ENCODE peak calls at places on chromosomes 13 and 19, in nine cellular contexts. One of them, this sample, is unnamed.

GRCh38 chr13:80523134-80523533 is 182.2 kb upstream of the SPRY2 start:
- DNase-seq in HT1080: no peak
- DNase-seq in NCI-H1436: no peak
- DNase-seq in effector CD8-positive, alpha-beta T cell: no peak
- DNase-seq in pons: no peak
- DNase-seq in breast epithelium: no peak
- DNase-seq in hepatocyte: no peak
- DNase-seq in A172: no peak
- DNase-seq in MCF 10A: no peak
- DNase-seq in this sample: no peak

GRCh38 chr19:10142701-10143375 is 23.1 kb upstream of the EIF3G start:
- DNase-seq in HT1080: no peak
- DNase-seq in NCI-H1436: no peak
- DNase-seq in effector CD8-positive, alpha-beta T cell: no peak
- DNase-seq in pons: no peak
- DNase-seq in breast epithelium: no peak
- DNase-seq in hepatocyte: no peak
- DNase-seq in A172: no peak
- DNase-seq in MCF 10A: no peak
- DNase-seq in this sample: peak; percentile 71

GRCh38 chr19:7676854-7677253 is at the start of gene MCEMP1:
- DNase-seq in HT1080: no peak
- DNase-seq in NCI-H1436: no peak
- DNase-seq in effector CD8-positive, alpha-beta T cell: no peak
- DNase-seq in pons: no peak
- DNase-seq in breast epithelium: no peak
- DNase-seq in hepatocyte: no peak
- DNase-seq in A172: no peak
- DNase-seq in MCF 10A: no peak
- DNase-seq in this sample: no peak

GRCh38 chr19:48348737-48349136 is 15.0 kb downstream of the TMEM143 start:
- DNase-seq in HT1080: no peak
- DNase-seq in NCI-H1436: no peak
- DNase-seq in effector CD8-positive, alpha-beta T cell: no peak
- DNase-seq in pons: no peak
- DNase-seq in breast epithelium: no peak
- DNase-seq in hepatocyte: no peak
- DNase-seq in A172: no peak
- DNase-seq in MCF 10A: no peak
- DNase-seq in this sample: no peak

GRCh38 chr13:30394798-30395191 is 27.5 kb upstream of the UBE2L5 start:
- DNase-seq in HT1080: peak; percentile 21
- DNase-seq in NCI-H1436: no peak
- DNase-seq in effector CD8-positive, alpha-beta T cell: no peak
- DNase-seq in pons: peak; percentile 56
- DNase-seq in breast epithelium: no peak
- DNase-seq in hepatocyte: no peak
- DNase-seq in A172: no peak
- DNase-seq in MCF 10A: no peak
- DNase-seq in this sample: no peak

GRCh38 chr19:1094655-1094977 is 559 bp downstream of the POLR2E start:
- DNase-seq in HT1080: no peak
- DNase-seq in NCI-H1436: no peak
- DNase-seq in effector CD8-positive, alpha-beta T cell: no peak
- DNase-seq in pons: no peak
- DNase-seq in breast epithelium: no peak
- DNase-seq in hepatocyte: no peak
- DNase-seq in A172: no peak
- DNase-seq in MCF 10A: no peak
- DNase-seq in this sample: no peak

GRCh38 chr19:34969721-34970120 is 5.7 kb upstream of the ZNF792 start:
- DNase-seq in HT1080: no peak
- DNase-seq in NCI-H1436: no peak
- DNase-seq in effector CD8-positive, alpha-beta T cell: no peak
- DNase-seq in pons: no peak
- DNase-seq in breast epithelium: no peak
- DNase-seq in hepatocyte: no peak
- DNase-seq in A172: no peak
- DNase-seq in MCF 10A: no peak
- DNase-seq in this sample: no peak

GRCh38 chr19:801861-802496 is 4.7 kb downstream of the PTBP1 start:
- DNase-seq in HT1080: no peak
- DNase-seq in NCI-H1436: no peak
- DNase-seq in effector CD8-positive, alpha-beta T cell: no peak
- DNase-seq in pons: no peak
- DNase-seq in breast epithelium: no peak
- DNase-seq in hepatocyte: no peak
- DNase-seq in A172: no peak
- DNase-seq in MCF 10A: no peak
- DNase-seq in this sample: no peak

GRCh38 chr19:13118424-13119193 is 545 bp downstream of the NACC1 start:
- DNase-seq in HT1080: no peak
- DNase-seq in NCI-H1436: peak; percentile 25
- DNase-seq in effector CD8-positive, alpha-beta T cell: peak; percentile 19
- DNase-seq in pons: no peak
- DNase-seq in breast epithelium: peak; percentile 70
- DNase-seq in hepatocyte: peak; percentile 85
- DNase-seq in A172: peak; percentile 30
- DNase-seq in MCF 10A: peak; percentile 55
- DNase-seq in this sample: no peak

GRCh38 chr13:75745387-75745786 is 109.3 kb downstream of the LMO7 start:
- DNase-seq in HT1080: no peak
- DNase-seq in NCI-H1436: no peak
- DNase-seq in effector CD8-positive, alpha-beta T cell: no peak
- DNase-seq in pons: no peak
- DNase-seq in breast epithelium: no peak
- DNase-seq in hepatocyte: no peak
- DNase-seq in A172: no peak
- DNase-seq in MCF 10A: no peak
- DNase-seq in this sample: no peak

GRCh38 chr13:105048685-105049084 is 1486.8 kb downstream of the EFNB2 start:
- DNase-seq in HT1080: no peak
- DNase-seq in NCI-H1436: no peak
- DNase-seq in effector CD8-positive, alpha-beta T cell: no peak
- DNase-seq in pons: no peak
- DNase-seq in breast epithelium: no peak
- DNase-seq in hepatocyte: no peak
- DNase-seq in A172: no peak
- DNase-seq in MCF 10A: no peak
- DNase-seq in this sample: no peak

GRCh38 chr19:23957660-23958281 is 43.1 kb downstream of the ZNF726 start:
- DNase-seq in HT1080: peak; percentile 74
- DNase-seq in NCI-H1436: no peak
- DNase-seq in effector CD8-positive, alpha-beta T cell: no peak
- DNase-seq in pons: no peak
- DNase-seq in breast epithelium: no peak
- DNase-seq in hepatocyte: no peak
- DNase-seq in A172: peak; percentile 84
- DNase-seq in MCF 10A: peak; percentile 70
- DNase-seq in this sample: no peak

GRCh38 chr19:47719047-47719885 is 6.0 kb downstream of the EHD2 start:
- DNase-seq in HT1080: peak; percentile 88
- DNase-seq in NCI-H1436: no peak
- DNase-seq in effector CD8-positive, alpha-beta T cell: no peak
- DNase-seq in pons: peak; percentile 37
- DNase-seq in breast epithelium: peak; percentile 72
- DNase-seq in hepatocyte: peak; percentile 93
- DNase-seq in A172: peak; percentile 87
- DNase-seq in MCF 10A: peak; percentile 89
- DNase-seq in this sample: no peak

GRCh38 chr13:88068316-88068715 is 397.1 kb downstream of the SLITRK5 start:
- DNase-seq in HT1080: peak; percentile 40
- DNase-seq in NCI-H1436: no peak
- DNase-seq in effector CD8-positive, alpha-beta T cell: no peak
- DNase-seq in pons: no peak
- DNase-seq in breast epithelium: no peak
- DNase-seq in hepatocyte: no peak
- DNase-seq in A172: no peak
- DNase-seq in MCF 10A: no peak
- DNase-seq in this sample: no peak

This sample was measured in stimulated activated naive CD4-positive, alpha-beta T cell.